ENCODE peak calls at places on chromosomes 16 and 17, in nine cellular contexts. G is fibroblast of the aortic adventitia, A is HL-60, Y is omental fat pad, F is kidney epithelial cell, Q is cardiac fibroblast, M is cardiac muscle cell, I is uterus, K is choroid plexus epithelial cell. R is an unnamed sample.

GRCh38 chr16:78437352-78437968 is 338.0 kb downstream of the WWOX start:
- DNase-seq in K (peak; percentile 32), Q (peak; percentile 18), A (peak; percentile 25), G (no peak), I (peak; percentile 26), M (peak; percentile 70), F (no peak), Y (no peak), R (no peak)

GRCh38 chr17:39813631-39814030 is 50.5 kb downstream of the IKZF3 start:
- DNase-seq in A (no peak), M (no peak), F (no peak), G (no peak), K (no peak), Q (no peak), I (no peak), Y (no peak), R (no peak)

GRCh38 chr17:68103148-68103547 is 67.6 kb downstream of the KPNA2 start:
- DNase-seq in I (no peak), G (peak; percentile 19), F (no peak), Y (no peak), M (no peak), Q (no peak), K (no peak), A (no peak), R (no peak)

GRCh38 chr16:30005341-30006094 is 5.3 kb downstream of the DOC2A start:
- DNase-seq in M (peak; percentile 52), Y (no peak), K (peak; percentile 56), A (peak; percentile 35), Q (peak; percentile 59), F (no peak), G (peak; percentile 51), I (peak; percentile 39), R (peak; percentile 94)

GRCh38 chr16:74745926-74746325 is 28.7 kb downstream of the FA2H start:
- DNase-seq in Y (no peak), A (no peak), Q (no peak), K (no peak), G (no peak), I (no peak), M (no peak), F (no peak), R (no peak)

GRCh38 chr17:40433551-40434384 is 9.5 kb upstream of the IGFBP4 start:
- DNase-seq in I (peak; percentile 28), A (peak; percentile 22), K (peak; percentile 31), Q (peak; percentile 28), G (peak; percentile 19), Y (no peak), M (no peak), F (no peak), R (no peak)

GRCh38 chr16:73268311-73268997 is 220.5 kb upstream of the ZFHX3 start:
- DNase-seq in Q (peak; percentile 10), F (no peak), A (no peak), M (no peak), Y (no peak), G (peak; percentile 7), K (peak; percentile 9), I (peak; percentile 20), R (no peak)

GRCh38 chr16:83420206-83420760 is 387.5 kb upstream of the HSBP1 start:
- DNase-seq in G (peak; percentile 63), M (peak; percentile 87), Q (peak; percentile 53), K (peak; percentile 70), Y (no peak), A (no peak), I (no peak), F (no peak), R (no peak)

GRCh38 chr16:83717814-83718213 is 90.0 kb upstream of the HSBP1 start:
- DNase-seq in A (no peak), M (no peak), F (no peak), Q (peak; percentile 16), K (peak; percentile 51), I (no peak), Y (no peak), G (peak; percentile 15), R (no peak)

GRCh38 chr16:21260870-21261791 is 17.0 kb downstream of the CRYM start:
- DNase-seq in F (peak; percentile 96), M (no peak), G (peak; percentile 97), Y (no peak), K (peak; percentile 71), A (no peak), Q (peak; percentile 63), I (peak; percentile 48), R (no peak)

GRCh38 chr16:65070831-65071230 is 51.0 kb downstream of the CDH11 start:
- DNase-seq in A (no peak), M (peak; percentile 23), Q (peak; percentile 95), F (peak; percentile 84), G (peak; percentile 95), Y (no peak), K (peak; percentile 100), I (peak; percentile 69), R (no peak)

GRCh38 chr17:68087851-68088250 is 52.3 kb downstream of the KPNA2 start:
- DNase-seq in K (no peak), A (no peak), Y (no peak), G (no peak), Q (no peak), I (no peak), F (no peak), M (no peak), R (no peak)

GRCh38 chr16:6615661-6616060 is 717.0 kb upstream of the RBFOX1 start:
- DNase-seq in Q (no peak), F (no peak), G (no peak), Y (no peak), K (no peak), I (no peak), A (no peak), M (no peak), R (no peak)

GRCh38 chr17:4881761-4882555 is 17.4 kb upstream of the C17orf107 start:
- DNase-seq in A (peak; percentile 23), Y (peak; percentile 52), G (peak; percentile 32), K (peak; percentile 61), I (no peak), M (peak; percentile 76), F (no peak), Q (peak; percentile 46), R (peak; percentile 59)

GRCh38 chr16:785563-786535 is 2.3 kb downstream of the RPUSD1 start:
- DNase-seq in F (no peak), Q (peak; percentile 61), K (peak; percentile 57), G (peak; percentile 44), Y (peak; percentile 71), I (peak; percentile 37), A (peak; percentile 63), M (peak; percentile 81), R (peak; percentile 86)

GRCh38 chr17:83067718-83068261 is 11.6 kb upstream of the METRNL start:
- DNase-seq in Q (peak; percentile 41), F (no peak), G (no peak), M (peak; percentile 50), Y (no peak), I (no peak), K (no peak), A (no peak), R (no peak)

GRCh38 chr16:89945654-89946053 is 2.9 kb upstream of the DEF8 start:
- DNase-seq in M (no peak), Y (no peak), G (no peak), A (no peak), K (no peak), F (no peak), Q (no peak), I (no peak), R (no peak)

GRCh38 chr16:22425036-22425801 is 50.8 kb upstream of the CDR2 start:
- DNase-seq in F (no peak), Y (no peak), A (no peak), G (peak; percentile 60), I (peak; percentile 60), Q (no peak), K (no peak), M (no peak), R (no peak)

DNA sequence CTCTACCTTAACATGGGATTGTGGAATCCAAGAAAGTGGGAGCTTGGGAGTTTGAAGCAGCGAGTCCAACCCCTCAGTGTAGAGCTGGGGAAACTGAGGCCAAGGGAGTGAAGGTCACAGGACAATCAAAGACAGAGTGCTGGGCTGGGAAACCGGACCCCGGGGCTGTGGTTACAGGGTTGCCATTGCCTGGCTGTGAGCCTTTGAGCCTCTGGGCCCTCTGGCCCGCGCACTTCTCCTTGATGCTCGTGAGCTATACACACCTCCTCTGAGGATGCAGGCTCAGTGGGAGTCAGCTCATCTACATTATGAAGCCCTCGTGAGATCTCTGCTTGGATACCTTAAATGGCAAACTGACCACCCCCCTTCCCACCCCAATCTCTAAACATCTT is 2.1 kb downstream of the ABCC3 start:
- DNase-seq in Y (no peak), K (no peak), A (no peak), M (no peak), G (no peak), Q (no peak), I (no peak), F (no peak), R (no peak)
- TF ChIP-seq CTCF in Y (no peak), K (no peak), A (no peak), M (no peak), G (no peak), Q (no peak), I (no peak), F (no peak), R (no peak)

GRCh38 chr17:34474706-34475105 is 104.7 kb upstream of the TMEM132E start:
- DNase-seq in F (no peak), I (no peak), M (no peak), G (no peak), K (no peak), Q (no peak), Y (no peak), A (no peak), R (no peak)
- TF ChIP-seq CTCF in F (no peak), I (no peak), M (no peak), G (no peak), K (no peak), Q (no peak), Y (no peak), A (no peak), R (no peak)

GRCh38 chr17:75587718-75588545 is at the start of gene MYO15B:
- DNase-seq in A (peak; percentile 38), K (peak; percentile 9), M (peak; percentile 47), Q (peak; percentile 12), F (no peak), G (no peak), I (peak; percentile 75), Y (no peak), R (no peak)
- TF ChIP-seq CTCF in A (no peak), K (peak; percentile 39), M (peak; percentile 36), Q (peak; percentile 5), F (peak; percentile 59), G (no peak), I (peak; percentile 70), Y (no peak), R (no peak)

DNA sequence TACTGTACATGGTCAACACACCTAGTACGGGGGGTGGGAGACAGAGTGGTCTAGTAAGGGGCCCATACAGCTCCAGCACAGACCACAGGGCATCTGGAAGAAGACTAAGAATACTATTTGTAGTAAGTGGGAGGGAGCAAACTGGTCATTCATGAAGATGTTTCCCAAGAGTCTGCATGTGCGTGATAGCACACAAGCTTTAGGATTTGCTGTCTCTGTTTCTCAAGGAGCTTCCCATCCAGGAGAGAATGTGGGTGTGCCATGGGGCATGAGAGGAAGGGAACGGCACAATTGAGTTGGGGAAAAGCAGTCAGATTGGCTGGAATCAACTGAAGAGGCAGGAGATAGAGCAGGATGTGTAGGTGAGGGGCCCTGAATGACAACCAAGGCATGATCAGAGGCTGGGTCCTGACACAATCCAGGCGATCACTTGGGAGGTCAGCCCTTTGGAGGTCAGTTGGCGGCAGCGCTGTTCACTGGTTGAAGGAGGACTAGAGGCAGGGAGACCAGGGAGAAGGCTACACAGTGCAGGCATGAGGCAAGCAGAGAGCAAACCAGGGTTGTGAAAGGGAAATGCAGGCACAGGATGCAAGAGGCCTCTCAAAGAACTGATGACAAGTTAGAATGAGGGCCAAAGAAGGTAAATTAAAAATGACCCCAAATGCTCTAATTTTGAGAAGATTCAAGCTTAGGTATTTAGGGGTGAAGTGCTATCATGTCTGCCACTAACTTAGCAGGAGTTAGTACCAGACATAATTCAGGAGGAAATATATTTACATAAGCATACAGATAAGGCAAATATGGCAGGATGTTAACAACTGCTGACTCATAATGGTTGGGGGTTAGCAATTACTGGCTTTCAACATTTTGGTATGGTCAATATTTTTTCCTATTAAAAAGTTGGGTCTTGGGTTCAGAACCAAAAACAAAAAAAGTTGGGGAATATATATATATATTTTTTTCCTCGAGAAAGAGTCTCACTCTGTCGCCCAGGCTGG is 10.3 kb downstream of the UBE2O start:
- DNase-seq in I (no peak), G (peak; percentile 46), A (peak; percentile 45), F (no peak), M (no peak), Y (no peak), Q (no peak), K (peak; percentile 54), R (no peak)
- TF ChIP-seq CTCF in I (no peak), G (no peak), A (no peak), F (no peak), M (no peak), Y (no peak), Q (no peak), K (no peak), R (no peak)

R was measured in D721Med.